ENCODE peak calls at places on chromosomes 11 and 22, in ten cellular contexts. E is H9, Y is mammary epithelial cell, C is PC-3, V is PC-9, T is hepatocyte, A is IMR-90, U is neural progenitor cell, Z is mesendoderm, M is MM.1S. F is an unnamed sample.

GRCh38 chr11:70471254-70471653 is 72.9 kb downstream of the CTTN start:
- DNase-seq in E (peak), Y (no peak), C (peak), V (no peak), T (peak), A (no peak), U (peak), Z (peak), M (peak), F (no peak)

GRCh38 chr11:13229675-13230359 is 47.8 kb upstream of the BMAL1 start:
- DNase-seq in E (no peak), Y (no peak), C (no peak), V (no peak), T (no peak), A (no peak), U (no peak), Z (no peak), M (no peak), F (no peak)

GRCh38 chr11:67303132-67303988 is at the start of gene SSH3:
- DNase-seq in E (peak), Y (peak), C (peak), V (peak), T (peak), A (peak), U (peak), Z (peak), M (no peak), F (peak)

GRCh38 chr22:29209624-29209929 is 3.9 kb downstream of the EMID1 start:
- DNase-seq in E (peak), Y (no peak), C (peak), V (no peak), T (no peak), A (no peak), U (no peak), Z (no peak), M (no peak), F (no peak)

GRCh38 chr11:123815116-123815515 is 9.0 kb upstream of the OR6M1 start:
- DNase-seq in E (no peak), Y (no peak), C (no peak), V (no peak), T (no peak), A (no peak), U (no peak), Z (no peak), M (no peak), F (no peak)

GRCh38 chr22:46192210-46192993 is 42.1 kb downstream of the PPARA start:
- DNase-seq in E (no peak), Y (no peak), C (no peak), V (no peak), T (no peak), A (no peak), U (no peak), Z (no peak), M (no peak), F (no peak)

GRCh38 chr22:45784357-45785277 is 113.0 kb downstream of the ATXN10 start:
- DNase-seq in E (no peak), Y (no peak), C (no peak), V (no peak), T (no peak), A (no peak), U (peak), Z (peak), M (peak), F (no peak)

GRCh38 chr11:43789700-43790443 is 90.8 kb upstream of the ALKBH3 start:
- DNase-seq in E (no peak), Y (peak), C (peak), V (peak), T (no peak), A (peak), U (no peak), Z (no peak), M (no peak), F (no peak)

GRCh38 chr11:116112031-116112935 is 608.1 kb upstream of the CADM1 start:
- DNase-seq in E (peak), Y (peak), C (no peak), V (no peak), T (no peak), A (no peak), U (no peak), Z (no peak), M (no peak), F (no peak)

GRCh38 chr11:44127130-44127529 is 31.7 kb downstream of the EXT2 start:
- DNase-seq in E (no peak), Y (no peak), C (no peak), V (no peak), T (no peak), A (no peak), U (no peak), Z (no peak), M (no peak), F (no peak)

GRCh38 chr11:67316882-67317364 is 13.6 kb downstream of the SSH3 start:
- DNase-seq in E (no peak), Y (peak), C (peak), V (no peak), T (no peak), A (peak), U (no peak), Z (no peak), M (no peak), F (no peak)

GRCh38 chr22:38864361-38865191 is 7.4 kb downstream of the CBX6 start:
- DNase-seq in E (peak), Y (no peak), C (no peak), V (no peak), T (peak), A (no peak), U (no peak), Z (no peak), M (no peak), F (no peak)

GRCh38 chr11:126521196-126521595 is 165.7 kb downstream of the ST3GAL4 start:
- DNase-seq in E (no peak), Y (no peak), C (no peak), V (no peak), T (no peak), A (no peak), U (no peak), Z (no peak), M (no peak), F (no peak)

GRCh38 chr11:69122642-69123431 is 32.9 kb upstream of the SMIM38 start:
- DNase-seq in E (peak), Y (peak), C (peak), V (peak), T (peak), A (peak), U (peak), Z (peak), M (no peak), F (peak)

GRCh38 chr11:11978792-11979486 is 29.5 kb downstream of the DKK3 start:
- DNase-seq in E (peak), Y (no peak), C (no peak), V (no peak), T (no peak), A (peak), U (no peak), Z (peak), M (no peak), F (no peak)

GRCh38 chr22:47628477-47629272 is 866.2 kb downstream of the TBC1D22A start:
- DNase-seq in E (peak), Y (no peak), C (no peak), V (no peak), T (no peak), A (no peak), U (no peak), Z (no peak), M (no peak), F (no peak)

GRCh38 chr22:31106001-31106571 is 1.3 kb downstream of the SELENOM start:
- DNase-seq in E (no peak), Y (no peak), C (no peak), V (no peak), T (no peak), A (no peak), U (no peak), Z (peak), M (no peak), F (no peak)

GRCh38 chr11:86064236-86064803 is 4.6 kb downstream of the PICALM start:
- DNase-seq in E (no peak), Y (peak), C (peak), V (no peak), T (no peak), A (peak), U (no peak), Z (peak), M (no peak), F (no peak)

GRCh38 chr11:88538088-88538487 is 200.6 kb upstream of the CTSC start:
- DNase-seq in E (no peak), Y (peak), C (peak), V (no peak), T (no peak), A (peak), U (no peak), Z (no peak), M (no peak), F (no peak)

GRCh38 chr22:37309221-37310074 is 27.1 kb downstream of the CYTH4 start:
- DNase-seq in E (no peak), Y (no peak), C (no peak), V (no peak), T (no peak), A (no peak), U (no peak), Z (no peak), M (no peak), F (no peak)

GRCh38 chr11:102241026-102241425 is 76.3 kb upstream of the BIRC3 start:
- DNase-seq in E (no peak), Y (no peak), C (no peak), V (no peak), T (no peak), A (peak), U (no peak), Z (no peak), M (no peak), F (no peak)

GRCh38 chr11:89136606-89137005 is 41.1 kb upstream of the TYR start:
- DNase-seq in E (no peak), Y (no peak), C (no peak), V (no peak), T (no peak), A (no peak), U (no peak), Z (no peak), M (no peak), F (no peak)

GRCh38 chr11:43944761-43945311 is 2.4 kb downstream of the C11orf96 start:
- DNase-seq in E (peak), Y (peak), C (peak), V (peak), T (peak), A (peak), U (peak), Z (peak), M (peak), F (peak)

GRCh38 chr22:40819741-40820140 is 595 bp upstream of the SLC25A17 start:
- DNase-seq in E (no peak), Y (no peak), C (peak), V (no peak), T (no peak), A (peak), U (peak), Z (no peak), M (peak), F (no peak)

GRCh38 chr11:69253028-69253427 is 40.9 kb upstream of the MYEOV start:
- DNase-seq in E (no peak), Y (peak), C (peak), V (no peak), T (no peak), A (peak), U (no peak), Z (peak), M (no peak), F (no peak)

GRCh38 chr11:127056338-127056971 is 55.9 kb upstream of the KIRREL3 start:
- DNase-seq in E (no peak), Y (peak), C (no peak), V (no peak), T (no peak), A (no peak), U (no peak), Z (peak), M (no peak), F (no peak)

GRCh38 chr11:6216501-6216900 is 11.1 kb downstream of the C11orf42 start:
- DNase-seq in E (no peak), Y (no peak), C (no peak), V (no peak), T (no peak), A (no peak), U (no peak), Z (no peak), M (no peak), F (no peak)

GRCh38 chr11:9574556-9574805 is 1.0 kb downstream of the WEE1 start:
- DNase-seq in E (no peak), Y (no peak), C (no peak), V (no peak), T (no peak), A (no peak), U (peak), Z (peak), M (no peak), F (no peak)

GRCh38 chr22:48448821-48449220 is 1378.9 kb downstream of the BRD1 start:
- DNase-seq in E (no peak), Y (no peak), C (no peak), V (no peak), T (no peak), A (no peak), U (no peak), Z (no peak), M (no peak), F (no peak)

GRCh38 chr22:30598986-30599385 is 7.3 kb upstream of the PES1 start:
- DNase-seq in E (no peak), Y (no peak), C (no peak), V (no peak), T (no peak), A (peak), U (no peak), Z (no peak), M (no peak), F (no peak)

GRCh38 chr11:45932217-45932616 is 9.8 kb downstream of the LARGE2 start:
- DNase-seq in E (no peak), Y (no peak), C (no peak), V (no peak), T (no peak), A (no peak), U (no peak), Z (no peak), M (no peak), F (no peak)

GRCh38 chr11:45930031-45930794 is 7.8 kb downstream of the LARGE2 start:
- DNase-seq in E (peak), Y (peak), C (peak), V (peak), T (peak), A (no peak), U (no peak), Z (no peak), M (peak), F (no peak)

GRCh38 chr11:45931739-45932138 is 9.3 kb downstream of the LARGE2 start:
- DNase-seq in E (no peak), Y (peak), C (no peak), V (no peak), T (no peak), A (no peak), U (no peak), Z (no peak), M (no peak), F (no peak)

GRCh38 chr11:45929486-45930030 is 7.1 kb downstream of the LARGE2 start:
- DNase-seq in E (no peak), Y (peak), C (no peak), V (no peak), T (no peak), A (no peak), U (no peak), Z (no peak), M (no peak), F (no peak)

DNA sequence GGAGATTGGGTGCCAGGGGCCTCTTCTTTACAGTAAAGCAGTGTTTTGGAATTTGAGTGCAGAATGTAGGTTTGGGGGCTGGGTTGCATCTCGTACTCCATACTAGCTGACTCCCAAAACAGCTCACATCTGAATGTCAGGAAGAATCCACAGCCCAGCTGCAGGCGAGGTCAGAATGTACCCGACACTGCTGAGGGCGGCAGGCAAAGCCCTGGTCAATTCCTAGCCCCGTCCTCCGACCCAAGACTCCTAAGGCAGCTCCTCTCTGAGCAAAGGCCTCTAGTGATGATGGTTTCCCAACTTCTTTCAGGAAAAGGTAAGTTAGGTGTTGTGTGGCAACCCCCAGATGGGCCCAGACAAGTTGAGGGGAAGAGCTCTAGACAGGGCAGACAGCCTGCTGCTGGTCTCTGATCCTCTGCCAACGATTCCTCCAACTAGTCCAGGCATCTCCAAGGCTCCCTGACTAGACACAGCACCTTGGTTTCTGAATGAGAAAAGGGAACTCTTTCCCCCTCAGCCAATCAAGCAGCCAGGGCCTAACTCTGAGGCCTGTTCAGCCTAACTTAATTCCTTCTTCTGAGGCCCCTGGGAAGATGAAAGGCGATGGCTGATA is 8.6 kb downstream of the LARGE2 start:
- DNase-seq in E (no peak), Y (peak), C (no peak), V (no peak), T (no peak), A (no peak), U (no peak), Z (no peak), M (no peak), F (no peak)
- H3K4me2 ChIP-seq in E (no peak), Y (peak), C (no peak), V (no peak), T (no peak), A (no peak), U (no peak), Z (no peak), M (no peak), F (no peak)

GRCh38 chr11:120011836-120012235 is 126.1 kb downstream of the TRIM29 start:
- DNase-seq in E (no peak), Y (no peak), C (no peak), V (no peak), T (no peak), A (no peak), U (peak), Z (no peak), M (no peak), F (no peak)

GRCh38 chr11:120012245-120012644 is 125.7 kb downstream of the TRIM29 start:
- DNase-seq in E (no peak), Y (no peak), C (no peak), V (no peak), T (no peak), A (no peak), U (no peak), Z (no peak), M (no peak), F (no peak)

GRCh38 chr11:120017582-120017981 is 120.3 kb downstream of the TRIM29 start:
- DNase-seq in E (no peak), Y (no peak), C (no peak), V (no peak), T (no peak), A (no peak), U (no peak), Z (peak), M (no peak), F (no peak)

GRCh38 chr11:120009938-120010337 is 128.0 kb downstream of the TRIM29 start:
- DNase-seq in E (no peak), Y (no peak), C (no peak), V (no peak), T (no peak), A (no peak), U (no peak), Z (no peak), M (no peak), F (no peak)

GRCh38 chr11:120013325-120014250 is 124.3 kb downstream of the TRIM29 start:
- DNase-seq in E (peak), Y (peak), C (peak), V (peak), T (peak), A (peak), U (peak), Z (peak), M (no peak), F (peak)
- H3K4me2 ChIP-seq in E (no peak), Y (peak), C (no peak), V (no peak), T (peak), A (no peak), U (peak), Z (no peak), M (no peak), F (no peak)

DNA sequence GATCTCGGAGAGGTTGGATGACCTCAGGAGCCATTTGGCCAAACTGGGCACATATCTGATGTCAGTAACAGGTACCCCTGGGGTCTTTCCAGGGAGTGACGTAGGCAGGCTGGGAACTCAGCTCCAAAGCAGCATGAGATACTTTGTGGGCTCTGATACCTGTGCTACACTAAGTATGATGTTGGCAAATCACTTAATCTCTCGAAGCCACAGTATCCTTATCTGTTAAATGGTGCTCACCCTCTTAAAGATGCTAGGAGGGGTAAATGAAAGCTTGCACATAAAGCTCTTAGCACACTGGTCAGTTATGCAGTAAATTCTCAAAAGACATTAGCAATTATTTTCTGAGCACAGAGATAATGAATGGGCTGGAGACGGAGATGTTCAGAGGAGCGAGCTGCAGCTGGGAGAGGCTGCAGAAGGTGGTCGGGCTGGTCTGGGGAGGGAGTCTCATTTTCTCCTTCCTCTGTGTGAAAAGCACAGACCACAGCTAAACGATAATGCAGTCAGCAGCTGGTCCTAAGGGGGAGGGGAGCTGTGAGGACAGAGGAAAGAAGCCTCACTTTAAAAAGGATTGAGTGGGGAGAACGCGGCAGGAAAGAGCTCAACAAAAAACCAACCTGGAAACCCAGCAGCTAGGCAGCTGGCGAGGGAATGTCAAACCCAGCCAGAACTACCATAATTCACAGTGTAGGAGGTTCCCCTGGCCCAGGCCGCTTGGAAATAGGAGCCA is 16.9 kb upstream of the DGKZ start:
- DNase-seq in E (no peak), Y (no peak), C (no peak), V (no peak), T (no peak), A (no peak), U (peak), Z (no peak), M (no peak), F (no peak)
- H3K4me2 ChIP-seq in E (no peak), Y (no peak), C (no peak), V (no peak), T (peak), A (no peak), U (peak), Z (no peak), M (no peak), F (no peak)

GRCh38 chr11:14969922-14970323 is 2.2 kb downstream of the CALCA start:
- DNase-seq in E (peak), Y (no peak), C (peak), V (peak), T (peak), A (peak), U (peak), Z (peak), M (peak), F (peak)

GRCh38 chr11:14972581-14973490 is 685 bp upstream of the CALCA start:
- DNase-seq in E (peak), Y (no peak), C (no peak), V (no peak), T (no peak), A (no peak), U (peak), Z (peak), M (no peak), F (no peak)

GRCh38 chr11:14974021-14974698 is 2.0 kb upstream of the CALCA start:
- DNase-seq in E (peak), Y (no peak), C (no peak), V (no peak), T (no peak), A (no peak), U (peak), Z (peak), M (no peak), F (no peak)

GRCh38 chr11:14973621-14974020 is 1.5 kb upstream of the CALCA start:
- DNase-seq in E (peak), Y (no peak), C (no peak), V (no peak), T (peak), A (peak), U (peak), Z (peak), M (no peak), F (no peak)

DNA sequence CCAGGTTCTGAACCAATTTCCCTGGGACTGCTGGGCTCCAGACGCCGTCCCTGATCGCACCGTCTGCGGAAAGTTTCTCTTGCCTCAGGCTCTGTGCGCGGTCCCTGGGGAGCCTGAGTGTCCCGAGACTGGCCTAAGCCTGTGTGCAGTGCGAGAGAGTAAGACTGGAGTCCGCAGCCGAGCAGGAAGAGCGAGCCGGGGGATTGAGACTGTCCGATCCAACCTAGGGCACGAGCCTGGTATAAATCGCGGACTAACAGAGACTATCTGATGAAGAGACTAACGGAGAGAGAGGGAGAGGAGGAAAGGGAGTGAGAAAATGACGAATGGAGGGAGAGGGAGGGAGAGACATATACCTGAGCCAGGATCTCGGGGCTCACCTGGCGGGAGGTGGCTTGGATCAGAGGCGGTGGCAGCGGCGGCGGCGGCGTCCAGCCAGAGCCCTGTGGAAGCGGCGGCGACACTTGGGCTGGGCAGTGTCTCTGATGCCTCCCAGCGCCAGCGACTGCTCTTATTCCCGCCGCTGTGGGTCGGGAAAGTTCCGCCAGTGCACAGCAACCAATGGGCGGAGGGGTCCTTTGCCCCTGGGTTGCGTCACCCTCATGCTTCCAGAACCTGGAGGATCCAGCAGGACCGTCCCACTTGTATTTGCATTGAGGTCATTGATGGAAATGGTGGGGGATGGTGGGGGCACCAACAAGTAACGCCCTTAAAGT is at the start of gene CALCA:
- DNase-seq in E (peak), Y (no peak), C (no peak), V (no peak), T (no peak), A (no peak), U (peak), Z (peak), M (no peak), F (no peak)
- H3K4me2 ChIP-seq in E (peak), Y (peak), C (no peak), V (no peak), T (peak), A (peak), U (peak), Z (peak), M (no peak), F (no peak)